ENCODE peak calls at places on chromosomes 2 and 18, in eight cellular contexts. Y is PC-9; Z is osteocyte; S is neural crest cell; R is frontal cortex; B is NCI-H1105; P is M059J; E is activated CD4-positive, alpha-beta T cell treated with anti-CD3 and anti-CD28 coated beads, Interleukin-2, amount 50 U/mL, for 1 hour. M is an unnamed sample.

GRCh38 chr2:209208211-209208610 is 215.6 kb upstream of the MAP2 start:
- DNase-seq in Y (no peak), Z (no peak), S (peak; percentile 2), R (no peak), B (no peak), P (peak; percentile 10), E (no peak), M (no peak)

GRCh38 chr2:159738509-159739390 is 26.4 kb downstream of the MARCHF7 start:
- DNase-seq in Y (no peak), Z (no peak), S (no peak), R (no peak), B (no peak), P (peak; percentile 19), E (no peak), M (no peak)

GRCh38 chr2:96802281-96802595 is 13.8 kb upstream of the CNNM3 start:
- DNase-seq in Y (no peak), Z (no peak), S (no peak), R (no peak), B (no peak), P (no peak), E (no peak), M (peak; percentile 17)

GRCh38 chr2:97979894-97980293 is 15.9 kb downstream of the TMEM131 start:
- DNase-seq in Y (no peak), Z (no peak), S (no peak), R (no peak), B (no peak), P (no peak), E (no peak), M (no peak)

GRCh38 chr2:48865704-48866103 is 110.2 kb upstream of the LHCGR start:
- DNase-seq in Y (no peak), Z (no peak), S (no peak), R (no peak), B (no peak), P (no peak), E (no peak), M (no peak)

GRCh38 chr2:133780099-133780996 is 212.1 kb upstream of the NCKAP5 start:
- DNase-seq in Y (peak; percentile 46), Z (no peak), S (peak; percentile 78), R (peak; percentile 7), B (peak; percentile 64), P (peak; percentile 86), E (no peak), M (peak; percentile 45)

GRCh38 chr2:199452200-199452990 is 5.3 kb downstream of the SATB2 start:
- DNase-seq in Y (no peak), Z (no peak), S (no peak), R (no peak), B (no peak), P (no peak), E (no peak), M (no peak)

GRCh38 chr2:54940723-54941122 is 109.5 kb downstream of the RTN4 start:
- DNase-seq in Y (no peak), Z (no peak), S (no peak), R (no peak), B (no peak), P (no peak), E (no peak), M (no peak)

GRCh38 chr2:240600451-240600961 is 14.0 kb downstream of the CAPN10 start:
- DNase-seq in Y (no peak), Z (no peak), S (no peak), R (no peak), B (no peak), P (no peak), E (no peak), M (no peak)

GRCh38 chr2:98869868-98870267 is 66.2 kb downstream of the CRACDL start:
- DNase-seq in Y (peak; percentile 97), Z (peak; percentile 51), S (no peak), R (no peak), B (peak; percentile 97), P (peak; percentile 21), E (no peak), M (no peak)

GRCh38 chr2:204282525-204282924 is 262.8 kb upstream of the PARD3B start:
- DNase-seq in Y (no peak), Z (no peak), S (no peak), R (no peak), B (no peak), P (no peak), E (no peak), M (no peak)

GRCh38 chr18:70322928-70323327 is 34.1 kb downstream of the SOCS6 start:
- DNase-seq in Y (no peak), Z (no peak), S (no peak), R (no peak), B (no peak), P (peak; percentile 40), E (no peak), M (no peak)

GRCh38 chr2:176163655-176164021 is 6.5 kb downstream of the HOXD3 start:
- DNase-seq in Y (no peak), Z (no peak), S (no peak), R (no peak), B (no peak), P (no peak), E (no peak), M (no peak)

GRCh38 chr18:65752625-65753325 is 2.0 kb downstream of the CDH7 start:
- DNase-seq in Y (no peak), Z (no peak), S (no peak), R (no peak), B (no peak), P (no peak), E (no peak), M (no peak)

GRCh38 chr2:195001924-195002323 is 655.1 kb upstream of the SLC39A10 start:
- DNase-seq in Y (no peak), Z (no peak), S (no peak), R (no peak), B (no peak), P (no peak), E (no peak), M (no peak)

GRCh38 chr2:241391892-241392665 is 36.0 kb downstream of the FARP2 start:
- DNase-seq in Y (peak; percentile 47), Z (no peak), S (no peak), R (no peak), B (no peak), P (peak; percentile 13), E (no peak), M (no peak)

GRCh38 chr18:63963610-63964256 is 6.1 kb upstream of the SERPINB8 start:
- DNase-seq in Y (peak; percentile 46), Z (no peak), S (no peak), R (no peak), B (no peak), P (peak; percentile 74), E (peak; percentile 34), M (peak; percentile 65)

GRCh38 chr2:98118161-98118560 is 31.2 kb downstream of the VWA3B start:
- DNase-seq in Y (no peak), Z (no peak), S (no peak), R (no peak), B (no peak), P (peak; percentile 64), E (no peak), M (no peak)

GRCh38 chr18:49752095-49752457 is 61.3 kb downstream of the ACAA2 start:
- DNase-seq in Y (no peak), Z (peak; percentile 56), S (no peak), R (no peak), B (no peak), P (no peak), E (no peak), M (no peak)

GRCh38 chr2:110793034-110793433 is 60.7 kb downstream of the ACOXL start:
- DNase-seq in Y (no peak), Z (peak; percentile 56), S (no peak), R (no peak), B (no peak), P (no peak), E (no peak), M (no peak)

GRCh38 chr18:75210274-75211001 is at the start of gene TSHZ1:
- DNase-seq in Y (peak; percentile 85), Z (no peak), S (no peak), R (peak; percentile 83), B (peak; percentile 82), P (peak; percentile 90), E (peak; percentile 47), M (peak; percentile 84)

GRCh38 chr2:228401065-228401912 is 219.8 kb upstream of the SPHKAP start:
- DNase-seq in Y (no peak), Z (no peak), S (no peak), R (no peak), B (no peak), P (no peak), E (no peak), M (no peak)

GRCh38 chr2:43758738-43759137 is 15.1 kb upstream of the DYNC2LI1 start:
- DNase-seq in Y (no peak), Z (no peak), S (no peak), R (no peak), B (no peak), P (peak; percentile 80), E (no peak), M (no peak)

GRCh38 chr2:155169317-155169716 is 470.8 kb downstream of the KCNJ3 start:
- DNase-seq in Y (no peak), Z (no peak), S (no peak), R (no peak), B (no peak), P (no peak), E (no peak), M (no peak)

GRCh38 chr2:49858113-49858490 is 703.8 kb upstream of the FSHR start:
- DNase-seq in Y (no peak), Z (no peak), S (no peak), R (no peak), B (no peak), P (no peak), E (no peak), M (no peak)

GRCh38 chr18:57576316-57576715 is 10.2 kb downstream of the FECH start:
- DNase-seq in Y (no peak), Z (no peak), S (no peak), R (no peak), B (no peak), P (peak; percentile 35), E (no peak), M (no peak)

GRCh38 chr2:233449071-233449901 is 95.0 kb downstream of the DGKD start:
- DNase-seq in Y (no peak), Z (no peak), S (peak; percentile 61), R (peak; percentile 55), B (no peak), P (peak; percentile 22), E (no peak), M (no peak)

GRCh38 chr2:101002562-101003277 is 631 bp downstream of the RPL31 start:
- DNase-seq in Y (no peak), Z (no peak), S (no peak), R (no peak), B (no peak), P (peak; percentile 10), E (peak; percentile 9), M (no peak)

GRCh38 chr2:239959059-239959971 is 65.8 kb downstream of the NDUFA10 start:
- DNase-seq in Y (no peak), Z (no peak), S (no peak), R (no peak), B (no peak), P (no peak), E (no peak), M (no peak)

GRCh38 chr2:30373881-30374302 is 73.2 kb upstream of the LCLAT1 start:
- DNase-seq in Y (peak; percentile 49), Z (no peak), S (no peak), R (no peak), B (no peak), P (peak; percentile 87), E (no peak), M (no peak)

GRCh38 chr2:208319403-208319802 is 53.3 kb downstream of the PIKFYVE start:
- DNase-seq in Y (no peak), Z (no peak), S (no peak), R (no peak), B (no peak), P (peak; percentile 3), E (no peak), M (no peak)

GRCh38 chr2:135742307-135742838 is 718 bp downstream of the UBXN4 start:
- DNase-seq in Y (peak; percentile 54), Z (peak; percentile 86), S (peak; percentile 43), R (peak; percentile 37), B (peak; percentile 38), P (peak; percentile 67), E (no peak), M (peak; percentile 11)

M was measured in CD4-positive, CD25-positive, alpha-beta regulatory T cell.